ENCODE peak calls at places on chromosomes 16 and 17, in five cellular contexts. T is ovary, O is kidney, Q is uterus, Y is tibial nerve. K is an unnamed sample.

GRCh38 chr17:61704935-61705449 is 114.0 kb upstream of the NACA2 start:
- DNase-seq in T (no peak), O (no peak), Y (no peak), Q (no peak), K (no peak)

GRCh38 chr17:73240561-73240960 is 21.1 kb downstream of the CPSF4L start:
- DNase-seq in Y (no peak), T (no peak), Q (no peak), O (no peak), K (no peak)

GRCh38 chr17:1294157-1294717 is 14.8 kb downstream of the TRARG1 start:
- DNase-seq in Y (no peak), T (no peak), Q (no peak), O (no peak), K (no peak)

GRCh38 chr16:27803775-27804549 is 254.0 kb downstream of the KATNIP start:
- DNase-seq in Y (no peak), O (peak; percentile 29), Q (no peak), T (no peak), K (no peak)

GRCh38 chr17:57329380-57330214 is 73.3 kb downstream of the MSI2 start:
- DNase-seq in Q (no peak), O (no peak), T (no peak), Y (no peak), K (no peak)

GRCh38 chr16:89335803-89336485 is 118.4 kb downstream of the ZNF778 start:
- DNase-seq in T (peak; percentile 21), O (peak; percentile 35), Y (no peak), Q (no peak), K (no peak)

GRCh38 chr17:21089145-21089544 is 37.6 kb upstream of the DHRS7B start:
- DNase-seq in Q (no peak), O (no peak), T (no peak), Y (no peak), K (no peak)

GRCh38 chr17:42132941-42133340 is 10.3 kb downstream of the HSPB9 start:
- DNase-seq in T (no peak), Q (no peak), Y (no peak), O (peak; percentile 91), K (no peak)

GRCh38 chr16:48385272-48385953 is at the start of gene SIAH1:
- DNase-seq in T (peak; percentile 88), Y (peak; percentile 82), Q (peak; percentile 79), O (peak; percentile 95), K (peak; percentile 75)

GRCh38 chr17:42684033-42684625 is 1.8 kb downstream of the CNTNAP1 start:
- DNase-seq in Q (no peak), T (no peak), O (peak; percentile 75), Y (no peak), K (no peak)

GRCh38 chr17:12580640-12581039 is 85.0 kb upstream of the MYOCD start:
- DNase-seq in T (no peak), O (no peak), Y (no peak), Q (no peak), K (no peak)

GRCh38 chr17:61764846-61765245 is 98.5 kb downstream of the BRIP1 start:
- DNase-seq in T (no peak), Y (no peak), Q (no peak), O (no peak), K (no peak)

GRCh38 chr17:72666519-72666874 is 426.0 kb downstream of the SLC39A11 start:
- DNase-seq in O (no peak), Q (no peak), T (no peak), Y (no peak), K (no peak)

GRCh38 chr17:35934760-35935159 is 4.2 kb upstream of the RDM1 start:
- DNase-seq in O (no peak), T (no peak), Y (no peak), Q (no peak), K (no peak)

GRCh38 chr16:15966420-15967222 is 17.2 kb downstream of the ABCC1 start:
- DNase-seq in Q (no peak), T (no peak), O (no peak), Y (no peak), K (no peak)
- H3K27ac ChIP-seq in Q (no peak overlapping the region), T (no peak overlapping the region), O (no peak overlapping the region), Y (no peak overlapping the region), K (no peak overlapping the region)

DNA sequence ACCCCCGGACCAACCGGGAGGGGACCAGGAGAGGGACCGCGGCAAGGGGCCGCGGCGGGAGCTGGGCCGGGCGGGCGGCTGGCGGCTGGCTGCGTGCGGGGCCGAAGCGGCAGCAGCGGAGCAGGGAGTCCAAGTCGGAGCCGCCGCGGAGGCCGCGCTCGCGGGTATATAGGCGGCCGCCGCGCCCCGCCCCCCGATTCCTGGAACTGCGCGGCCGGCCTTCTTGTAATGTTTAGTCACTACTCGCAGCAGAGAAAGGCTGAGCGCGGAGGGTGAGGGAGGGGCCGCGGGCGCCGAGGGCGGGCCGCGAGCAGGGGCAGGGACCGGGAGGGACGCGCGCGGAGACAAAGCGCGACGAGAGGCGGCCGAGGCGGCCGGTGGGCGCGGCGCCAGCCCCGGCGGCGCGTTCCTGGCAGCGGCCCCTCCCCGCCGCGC is at the start of gene SOCS3:
- DNase-seq in Q (peak; percentile 94), Y (peak; percentile 95), T (peak; percentile 94), O (peak; percentile 100), K (peak; percentile 97)
- H3K27ac ChIP-seq in Q (peak within 1 kb of the TSS; percentile 95), Y (peak within 1 kb of the TSS; percentile 96), T (peak within 1 kb of the TSS; percentile 92), O (peak within 1 kb of the TSS; percentile 83), K (peak within 1 kb of the TSS; percentile 91)

GRCh38 chr16:87847467-87847784 is 21.9 kb downstream of the SLC7A5 start:
- DNase-seq in Y (no peak), Q (no peak), O (no peak), T (no peak), K (no peak)
- H3K27ac ChIP-seq in Y (peak overlapping the region; percentile 62), Q (no peak overlapping the region), O (no peak overlapping the region), T (no peak overlapping the region), K (peak overlapping the region; percentile 65)

DNA sequence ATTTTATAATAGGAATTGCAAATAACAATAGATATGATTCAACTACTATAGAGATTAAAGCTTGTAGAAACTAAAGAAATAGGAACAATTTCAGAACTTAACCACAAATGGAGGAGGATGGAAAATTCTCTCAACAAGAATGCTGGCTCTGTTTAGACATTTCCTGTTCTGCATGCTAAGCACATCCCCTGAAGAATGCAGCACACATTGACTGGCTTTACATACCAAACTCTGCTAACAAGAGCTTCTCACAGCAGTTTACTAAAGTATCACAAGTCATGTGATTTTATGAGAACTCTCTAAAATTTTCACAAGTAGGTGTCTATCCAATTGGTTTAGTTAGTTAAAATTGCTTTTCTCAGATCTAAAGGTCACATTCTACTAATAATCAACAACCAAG is 85.2 kb downstream of the SPAG9 start:
- DNase-seq in Q (no peak), Y (no peak), T (no peak), O (no peak), K (no peak)
- H3K27ac ChIP-seq in Q (no peak overlapping the region), Y (no peak overlapping the region), T (no peak overlapping the region), O (no peak overlapping the region), K (peak overlapping the region; percentile 60)

DNA sequence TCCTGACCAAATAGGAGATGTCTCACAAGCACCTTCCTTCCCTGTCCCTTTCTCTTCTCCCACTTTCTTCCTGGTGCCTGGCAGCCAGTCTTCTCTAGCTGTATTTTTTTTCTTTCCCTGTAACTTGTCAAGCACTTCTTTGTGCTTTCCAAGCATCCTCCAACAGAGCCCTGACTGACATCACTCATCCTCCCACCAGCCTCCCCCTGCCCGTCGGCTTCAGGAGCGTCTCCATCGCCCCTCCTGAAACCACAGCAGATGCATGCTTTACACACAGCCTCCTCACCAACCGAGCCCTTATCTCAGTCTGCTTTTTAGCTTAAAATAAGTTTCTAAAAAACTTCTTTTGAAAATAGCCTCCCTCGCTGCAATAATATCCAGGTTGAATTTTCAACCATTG is 268.7 kb upstream of the CDH5 start:
- DNase-seq in T (no peak), O (no peak), Q (no peak), Y (no peak), K (no peak)
- H3K27ac ChIP-seq in T (no peak overlapping the region), O (no peak overlapping the region), Q (no peak overlapping the region), Y (no peak overlapping the region), K (no peak overlapping the region)

GRCh38 chr16:70381604-70382342 is 35.1 kb downstream of the DDX19A start:
- DNase-seq in O (no peak), T (no peak), Y (peak; percentile 19), Q (no peak), K (no peak)
- H3K27ac ChIP-seq in O (peak overlapping the region; percentile 41), T (peak overlapping the region; percentile 53), Y (peak overlapping the region; percentile 74), Q (peak overlapping the region; percentile 83), K (peak overlapping the region; percentile 90)

GRCh38 chr17:14301279-14301760 is 439 bp downstream of the HS3ST3B1 start:
- DNase-seq in T (no peak), Y (no peak), O (peak; percentile 79), Q (no peak), K (no peak)
- H3K27ac ChIP-seq in T (peak overlapping the region; percentile 76), Y (peak overlapping the region; percentile 77), O (peak overlapping the region; percentile 66), Q (peak overlapping the region; percentile 66), K (peak overlapping the region; percentile 86)